ENCODE peak calls at places on chromosomes 5 and 9, in nine cellular contexts. One of them, this sample, is unnamed.
A peak's percentile ranks its signal among the peaks of the same experiment; 100 is the strongest.

GRCh38 chr5:6745706-6746217 is 32.5 kb downstream of the TENT4A start:
- DNase-seq in PC-3: peak; percentile 87
- DNase-seq in SJSA1: no peak
- DNase-seq in esophagus muscularis mucosa: no peak
- DNase-seq in psoas muscle: no peak
- DNase-seq in CD8-positive, alpha-beta T cell: no peak
- DNase-seq in cardiac muscle cell: peak; percentile 75
- DNase-seq in tibial nerve: no peak
- DNase-seq in lung: no peak
- DNase-seq in this sample: no peak

GRCh38 chr5:174935854-174936474 is 211.6 kb downstream of the MSX2 start:
- DNase-seq in PC-3: peak; percentile 61
- DNase-seq in SJSA1: peak; percentile 67
- DNase-seq in esophagus muscularis mucosa: no peak
- DNase-seq in psoas muscle: peak; percentile 57
- DNase-seq in CD8-positive, alpha-beta T cell: no peak
- DNase-seq in cardiac muscle cell: peak; percentile 72
- DNase-seq in tibial nerve: no peak
- DNase-seq in lung: peak; percentile 55
- DNase-seq in this sample: peak; percentile 73

GRCh38 chr5:14174235-14174636 is 31.1 kb downstream of the TRIO start:
- DNase-seq in PC-3: no peak
- DNase-seq in SJSA1: no peak
- DNase-seq in esophagus muscularis mucosa: no peak
- DNase-seq in psoas muscle: no peak
- DNase-seq in CD8-positive, alpha-beta T cell: no peak
- DNase-seq in cardiac muscle cell: no peak
- DNase-seq in tibial nerve: no peak
- DNase-seq in lung: no peak
- DNase-seq in this sample: no peak

GRCh38 chr5:178376906-178377582 is 144.4 kb upstream of the PHYKPL start:
- DNase-seq in PC-3: no peak
- DNase-seq in SJSA1: no peak
- DNase-seq in esophagus muscularis mucosa: no peak
- DNase-seq in psoas muscle: no peak
- DNase-seq in CD8-positive, alpha-beta T cell: no peak
- DNase-seq in cardiac muscle cell: no peak
- DNase-seq in tibial nerve: no peak
- DNase-seq in lung: no peak
- DNase-seq in this sample: no peak

GRCh38 chr9:12819436-12820185 is 44.8 kb downstream of the LURAP1L start:
- DNase-seq in PC-3: peak; percentile 49
- DNase-seq in SJSA1: no peak
- DNase-seq in esophagus muscularis mucosa: no peak
- DNase-seq in psoas muscle: no peak
- DNase-seq in CD8-positive, alpha-beta T cell: no peak
- DNase-seq in cardiac muscle cell: no peak
- DNase-seq in tibial nerve: no peak
- DNase-seq in lung: no peak
- DNase-seq in this sample: peak; percentile 66

GRCh38 chr9:97567182-97567893 is 65.8 kb downstream of the TSTD2 start:
- DNase-seq in PC-3: no peak
- DNase-seq in SJSA1: no peak
- DNase-seq in esophagus muscularis mucosa: no peak
- DNase-seq in psoas muscle: no peak
- DNase-seq in CD8-positive, alpha-beta T cell: no peak
- DNase-seq in cardiac muscle cell: no peak
- DNase-seq in tibial nerve: no peak
- DNase-seq in lung: no peak
- DNase-seq in this sample: no peak

GRCh38 chr9:107584186-107584585 is 94.6 kb upstream of the KLF4 start:
- DNase-seq in PC-3: no peak
- DNase-seq in SJSA1: no peak
- DNase-seq in esophagus muscularis mucosa: no peak
- DNase-seq in psoas muscle: no peak
- DNase-seq in CD8-positive, alpha-beta T cell: no peak
- DNase-seq in cardiac muscle cell: no peak
- DNase-seq in tibial nerve: no peak
- DNase-seq in lung: no peak
- DNase-seq in this sample: no peak

GRCh38 chr5:82493217-82493616 is 215.1 kb upstream of the RPS23 start:
- DNase-seq in PC-3: peak; percentile 4
- DNase-seq in SJSA1: no peak
- DNase-seq in esophagus muscularis mucosa: no peak
- DNase-seq in psoas muscle: no peak
- DNase-seq in CD8-positive, alpha-beta T cell: no peak
- DNase-seq in cardiac muscle cell: no peak
- DNase-seq in tibial nerve: no peak
- DNase-seq in lung: no peak
- DNase-seq in this sample: no peak

DNA sequence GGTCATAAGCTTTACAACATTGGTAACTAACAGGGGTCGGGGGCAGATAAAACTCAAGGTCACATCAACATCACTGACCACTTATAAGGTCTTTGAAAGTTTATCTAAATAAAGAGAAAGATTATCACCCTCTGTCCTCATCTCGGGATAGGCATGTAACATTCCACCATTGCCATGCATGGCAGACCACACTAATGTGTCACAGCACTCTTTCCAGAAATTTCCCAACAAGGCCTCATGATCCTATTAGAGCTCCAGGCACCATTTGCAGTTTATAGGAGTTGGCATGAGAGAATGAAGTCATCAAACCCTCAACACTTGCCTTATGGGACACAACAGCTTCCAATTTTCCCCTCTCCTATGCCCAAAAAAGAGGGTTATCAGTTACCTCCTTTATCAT is 31.9 kb upstream of the ZNF622 start:
- DNase-seq in PC-3: no peak
- DNase-seq in SJSA1: no peak
- DNase-seq in esophagus muscularis mucosa: no peak
- DNase-seq in psoas muscle: no peak
- DNase-seq in CD8-positive, alpha-beta T cell: no peak
- DNase-seq in cardiac muscle cell: no peak
- DNase-seq in tibial nerve: no peak
- DNase-seq in lung: no peak
- DNase-seq in this sample: no peak
- H3K4me1 ChIP-seq in PC-3: peaks cover 2% of the 10 kb centered on the region
- H3K4me1 ChIP-seq in SJSA1: no peaks in the 10 kb centered on the region
- H3K4me1 ChIP-seq in esophagus muscularis mucosa: peaks cover 4% of the 10 kb centered on the region
- H3K4me1 ChIP-seq in psoas muscle: peaks cover 54% of the 10 kb centered on the region
- H3K4me1 ChIP-seq in CD8-positive, alpha-beta T cell: no peaks in the 10 kb centered on the region
- H3K4me1 ChIP-seq in cardiac muscle cell: no peaks in the 10 kb centered on the region
- H3K4me1 ChIP-seq in tibial nerve: peaks cover 5% of the 10 kb centered on the region
- H3K4me1 ChIP-seq in lung: no peaks in the 10 kb centered on the region
- H3K4me1 ChIP-seq in this sample: peaks cover 11% of the 10 kb centered on the region

DNA sequence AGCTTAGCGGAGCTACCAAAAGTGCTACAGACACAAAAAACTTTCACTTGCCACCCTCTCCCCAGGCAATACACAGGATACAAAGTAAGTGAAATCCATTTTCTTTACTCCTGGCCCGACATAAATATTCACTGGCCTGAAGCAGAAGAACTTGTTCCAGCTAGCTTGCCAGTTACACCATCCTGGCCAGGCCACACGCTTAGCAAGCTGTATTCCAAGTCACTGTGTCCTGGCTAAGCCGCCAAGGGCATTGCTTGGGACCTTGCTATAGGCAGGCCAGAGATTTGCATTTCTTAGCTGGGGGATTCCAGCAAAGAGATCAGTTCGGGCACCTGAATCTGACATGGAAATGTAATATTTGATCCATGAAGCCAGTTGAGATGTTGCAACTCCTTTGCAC is 71.0 kb upstream of the SLC1A3 start:
- DNase-seq in PC-3: no peak
- DNase-seq in SJSA1: no peak
- DNase-seq in esophagus muscularis mucosa: no peak
- DNase-seq in psoas muscle: peak; percentile 30
- DNase-seq in CD8-positive, alpha-beta T cell: no peak
- DNase-seq in cardiac muscle cell: no peak
- DNase-seq in tibial nerve: no peak
- DNase-seq in lung: no peak
- DNase-seq in this sample: no peak
- H3K4me1 ChIP-seq in PC-3: no peaks in the 10 kb centered on the region
- H3K4me1 ChIP-seq in SJSA1: no peaks in the 10 kb centered on the region
- H3K4me1 ChIP-seq in esophagus muscularis mucosa: peaks cover 23% of the 10 kb centered on the region
- H3K4me1 ChIP-seq in psoas muscle: peaks cover 16% of the 10 kb centered on the region
- H3K4me1 ChIP-seq in CD8-positive, alpha-beta T cell: no peaks in the 10 kb centered on the region
- H3K4me1 ChIP-seq in cardiac muscle cell: no peaks in the 10 kb centered on the region
- H3K4me1 ChIP-seq in tibial nerve: peaks cover 10% of the 10 kb centered on the region
- H3K4me1 ChIP-seq in lung: no peaks in the 10 kb centered on the region
- H3K4me1 ChIP-seq in this sample: no peaks in the 10 kb centered on the region

DNA sequence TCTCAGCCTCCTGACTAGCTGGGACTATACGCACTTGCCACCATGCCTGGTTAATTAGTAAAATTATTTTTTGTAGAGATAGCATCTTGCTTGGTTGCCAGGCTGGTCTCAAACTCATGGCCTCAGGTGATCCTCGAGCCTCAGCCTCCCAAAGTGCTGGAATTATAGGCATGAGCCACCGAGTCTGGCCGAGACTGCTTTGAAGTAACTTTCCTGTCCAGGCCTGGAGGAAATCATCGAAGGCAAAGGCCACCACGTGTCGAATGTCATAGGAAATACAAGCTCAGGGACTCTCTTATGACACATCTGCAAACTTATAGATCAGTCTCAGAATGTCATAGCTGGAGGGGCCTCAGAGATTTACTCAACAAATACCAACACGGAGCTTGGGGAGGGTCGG is 25.1 kb downstream of the RAPGEF1 start:
- DNase-seq in PC-3: no peak
- DNase-seq in SJSA1: no peak
- DNase-seq in esophagus muscularis mucosa: no peak
- DNase-seq in psoas muscle: no peak
- DNase-seq in CD8-positive, alpha-beta T cell: no peak
- DNase-seq in cardiac muscle cell: no peak
- DNase-seq in tibial nerve: no peak
- DNase-seq in lung: no peak
- DNase-seq in this sample: no peak
- H3K4me1 ChIP-seq in PC-3: peaks cover 14% of the 10 kb centered on the region
- H3K4me1 ChIP-seq in SJSA1: peaks cover 31% of the 10 kb centered on the region
- H3K4me1 ChIP-seq in esophagus muscularis mucosa: peaks cover 92% of the 10 kb centered on the region
- H3K4me1 ChIP-seq in psoas muscle: peaks cover 58% of the 10 kb centered on the region
- H3K4me1 ChIP-seq in CD8-positive, alpha-beta T cell: peaks cover 18% of the 10 kb centered on the region
- H3K4me1 ChIP-seq in cardiac muscle cell: peaks cover 17% of the 10 kb centered on the region
- H3K4me1 ChIP-seq in tibial nerve: peaks cover 42% of the 10 kb centered on the region
- H3K4me1 ChIP-seq in lung: peaks cover 39% of the 10 kb centered on the region
- H3K4me1 ChIP-seq in this sample: peaks cover 3% of the 10 kb centered on the region

DNA sequence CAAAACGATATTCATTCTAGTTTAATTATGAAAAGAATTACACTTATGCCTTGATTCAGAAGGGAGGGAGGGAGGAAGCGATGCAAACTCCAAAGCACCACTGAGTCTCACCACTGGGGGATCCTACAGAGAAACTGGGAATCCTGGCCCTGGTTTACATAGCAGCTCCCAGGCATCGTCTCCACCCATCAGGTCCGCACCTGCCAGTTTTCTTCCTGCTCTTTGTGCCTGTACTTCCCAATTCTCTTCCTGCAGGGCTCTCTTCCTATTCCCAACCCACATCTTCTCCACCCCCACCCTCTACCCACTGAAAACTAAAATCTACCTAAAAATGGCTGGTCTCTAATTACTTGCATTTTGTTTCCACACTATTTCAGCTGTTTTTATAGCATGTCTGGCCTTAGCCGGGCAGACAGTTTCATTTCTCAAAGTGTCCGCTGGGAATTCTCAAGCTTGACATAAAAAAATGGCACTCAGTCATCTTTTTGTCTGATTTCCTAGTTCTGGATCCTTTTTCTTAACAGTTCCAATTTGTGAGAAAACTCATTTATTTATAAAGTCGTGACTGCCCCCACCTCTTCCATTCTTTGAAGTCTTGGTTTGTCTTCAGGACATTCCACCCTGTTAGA is 1.6 kb upstream of the TNIP1 start:
- DNase-seq in PC-3: peak; percentile 24
- DNase-seq in SJSA1: no peak
- DNase-seq in esophagus muscularis mucosa: no peak
- DNase-seq in psoas muscle: no peak
- DNase-seq in CD8-positive, alpha-beta T cell: no peak
- DNase-seq in cardiac muscle cell: peak; percentile 46
- DNase-seq in tibial nerve: no peak
- DNase-seq in lung: no peak
- DNase-seq in this sample: no peak
- H3K4me1 ChIP-seq in PC-3: peaks cover 70% of the 10 kb centered on the region
- H3K4me1 ChIP-seq in SJSA1: peaks cover 84% of the 10 kb centered on the region
- H3K4me1 ChIP-seq in esophagus muscularis mucosa: peaks cover 73% of the 10 kb centered on the region
- H3K4me1 ChIP-seq in psoas muscle: peaks cover 68% of the 10 kb centered on the region
- H3K4me1 ChIP-seq in CD8-positive, alpha-beta T cell: peaks cover 51% of the 10 kb centered on the region
- H3K4me1 ChIP-seq in cardiac muscle cell: peaks cover 22% of the 10 kb centered on the region
- H3K4me1 ChIP-seq in tibial nerve: peaks cover 77% of the 10 kb centered on the region
- H3K4me1 ChIP-seq in lung: peaks cover 37% of the 10 kb centered on the region
- H3K4me1 ChIP-seq in this sample: peaks cover 24% of the 10 kb centered on the region

GRCh38 chr5:1108008-1108864 is 3.6 kb downstream of the SLC12A7 start:
- DNase-seq in PC-3: no peak
- DNase-seq in SJSA1: no peak
- DNase-seq in esophagus muscularis mucosa: no peak
- DNase-seq in psoas muscle: no peak
- DNase-seq in CD8-positive, alpha-beta T cell: no peak
- DNase-seq in cardiac muscle cell: no peak
- DNase-seq in tibial nerve: no peak
- DNase-seq in lung: no peak
- DNase-seq in this sample: no peak
- H3K4me1 ChIP-seq in PC-3: peaks cover 17% of the 10 kb centered on the region
- H3K4me1 ChIP-seq in SJSA1: peaks cover 22% of the 10 kb centered on the region
- H3K4me1 ChIP-seq in esophagus muscularis mucosa: peaks cover 91% of the 10 kb centered on the region
- H3K4me1 ChIP-seq in psoas muscle: peaks cover 21% of the 10 kb centered on the region
- H3K4me1 ChIP-seq in CD8-positive, alpha-beta T cell: peaks cover 79% of the 10 kb centered on the region
- H3K4me1 ChIP-seq in cardiac muscle cell: peaks cover 14% of the 10 kb centered on the region
- H3K4me1 ChIP-seq in tibial nerve: peaks cover 64% of the 10 kb centered on the region
- H3K4me1 ChIP-seq in lung: peaks cover 35% of the 10 kb centered on the region
- H3K4me1 ChIP-seq in this sample: peaks cover 62% of the 10 kb centered on the region

GRCh38 chr9:16659096-16659495 is 211.4 kb downstream of the BNC2 start:
- DNase-seq in PC-3: no peak
- DNase-seq in SJSA1: no peak
- DNase-seq in esophagus muscularis mucosa: no peak
- DNase-seq in psoas muscle: no peak
- DNase-seq in CD8-positive, alpha-beta T cell: no peak
- DNase-seq in cardiac muscle cell: no peak
- DNase-seq in tibial nerve: no peak
- DNase-seq in lung: no peak
- DNase-seq in this sample: no peak

GRCh38 chr9:16653491-16654407 is 216.7 kb downstream of the BNC2 start:
- DNase-seq in PC-3: no peak
- DNase-seq in SJSA1: no peak
- DNase-seq in esophagus muscularis mucosa: no peak
- DNase-seq in psoas muscle: peak; percentile 26
- DNase-seq in CD8-positive, alpha-beta T cell: no peak
- DNase-seq in cardiac muscle cell: no peak
- DNase-seq in tibial nerve: no peak
- DNase-seq in lung: no peak
- DNase-seq in this sample: no peak

GRCh38 chr9:16654727-16655126 is 215.7 kb downstream of the BNC2 start:
- DNase-seq in PC-3: no peak
- DNase-seq in SJSA1: no peak
- DNase-seq in esophagus muscularis mucosa: no peak
- DNase-seq in psoas muscle: no peak
- DNase-seq in CD8-positive, alpha-beta T cell: no peak
- DNase-seq in cardiac muscle cell: no peak
- DNase-seq in tibial nerve: no peak
- DNase-seq in lung: no peak
- DNase-seq in this sample: no peak

GRCh38 chr9:16652511-16653101 is 217.9 kb downstream of the BNC2 start:
- DNase-seq in PC-3: no peak
- DNase-seq in SJSA1: no peak
- DNase-seq in esophagus muscularis mucosa: no peak
- DNase-seq in psoas muscle: no peak
- DNase-seq in CD8-positive, alpha-beta T cell: no peak
- DNase-seq in cardiac muscle cell: peak; percentile 38
- DNase-seq in tibial nerve: no peak
- DNase-seq in lung: no peak
- DNase-seq in this sample: no peak

GRCh38 chr9:16656432-16657169 is 213.9 kb downstream of the BNC2 start:
- DNase-seq in PC-3: peak; percentile 4
- DNase-seq in SJSA1: no peak
- DNase-seq in esophagus muscularis mucosa: no peak
- DNase-seq in psoas muscle: no peak
- DNase-seq in CD8-positive, alpha-beta T cell: no peak
- DNase-seq in cardiac muscle cell: no peak
- DNase-seq in tibial nerve: no peak
- DNase-seq in lung: no peak
- DNase-seq in this sample: no peak
- H3K4me1 ChIP-seq in PC-3: no peaks in the 10 kb centered on the region
- H3K4me1 ChIP-seq in SJSA1: peaks cover 53% of the 10 kb centered on the region
- H3K4me1 ChIP-seq in esophagus muscularis mucosa: peaks cover 51% of the 10 kb centered on the region
- H3K4me1 ChIP-seq in psoas muscle: peaks cover 5% of the 10 kb centered on the region
- H3K4me1 ChIP-seq in CD8-positive, alpha-beta T cell: no peaks in the 10 kb centered on the region
- H3K4me1 ChIP-seq in cardiac muscle cell: no peaks in the 10 kb centered on the region
- H3K4me1 ChIP-seq in tibial nerve: peaks cover 30% of the 10 kb centered on the region
- H3K4me1 ChIP-seq in lung: no peaks in the 10 kb centered on the region
- H3K4me1 ChIP-seq in this sample: no peaks in the 10 kb centered on the region